ENCODE peak calls at places on chromosomes 1 and 21, in four cellular contexts. One of them, this sample, is unnamed.

GRCh38 chr1:11751087-11751486 is 10.9 kb upstream of the C1orf167 start:
- DNase-seq in K562: no peak
- DNase-seq in A549: no peak
- DNase-seq in HepG2: no peak
- DNase-seq in this sample: no peak

GRCh38 chr1:209601809-209602657 is 18.5 kb downstream of the CAMK1G start:
- DNase-seq in K562: no peak
- DNase-seq in A549: peak; percentile 55
- DNase-seq in HepG2: peak; percentile 3
- DNase-seq in this sample: peak; percentile 37

GRCh38 chr1:99782920-99783319 is 16.5 kb upstream of the FRRS1 start:
- DNase-seq in A549: no peak
- DNase-seq in K562: no peak
- DNase-seq in HepG2: no peak
- DNase-seq in this sample: no peak

GRCh38 chr1:64516803-64517568 is 47.1 kb downstream of the CACHD1 start:
- DNase-seq in K562: no peak
- DNase-seq in HepG2: no peak
- DNase-seq in A549: no peak
- DNase-seq in this sample: no peak

GRCh38 chr1:43479414-43479813 is 25.7 kb upstream of the HYI start:
- DNase-seq in HepG2: no peak
- DNase-seq in K562: no peak
- DNase-seq in A549: no peak
- DNase-seq in this sample: no peak

GRCh38 chr1:200388791-200389190 is 21.0 kb downstream of the ZNF281 start:
- DNase-seq in K562: no peak
- DNase-seq in HepG2: no peak
- DNase-seq in A549: no peak
- DNase-seq in this sample: no peak

GRCh38 chr1:16122361-16122881 is 33.4 kb downstream of the EPHA2 start:
- DNase-seq in A549: no peak
- DNase-seq in HepG2: no peak
- DNase-seq in K562: no peak
- DNase-seq in this sample: no peak

GRCh38 chr1:107748529-107748928 is 216.5 kb downstream of the VAV3 start:
- DNase-seq in HepG2: peak; percentile 32
- DNase-seq in K562: no peak
- DNase-seq in A549: peak; percentile 3
- DNase-seq in this sample: no peak

GRCh38 chr21:26385721-26386120 is 187.4 kb downstream of the CYYR1 start:
- DNase-seq in A549: no peak
- DNase-seq in HepG2: no peak
- DNase-seq in K562: no peak
- DNase-seq in this sample: no peak

GRCh38 chr1:63615809-63616420 is 22.7 kb downstream of the PGM1 start:
- DNase-seq in HepG2: peak; percentile 67
- DNase-seq in A549: peak; percentile 38
- DNase-seq in K562: peak; percentile 72
- DNase-seq in this sample: peak; percentile 58

GRCh38 chr1:213269829-213270228 is 218.8 kb downstream of the RPS6KC1 start:
- DNase-seq in K562: no peak
- DNase-seq in HepG2: no peak
- DNase-seq in A549: no peak
- DNase-seq in this sample: no peak

GRCh38 chr1:221468556-221468955 is 273.3 kb downstream of the DUSP10 start:
- DNase-seq in K562: no peak
- DNase-seq in A549: no peak
- DNase-seq in HepG2: no peak
- DNase-seq in this sample: no peak

DNA sequence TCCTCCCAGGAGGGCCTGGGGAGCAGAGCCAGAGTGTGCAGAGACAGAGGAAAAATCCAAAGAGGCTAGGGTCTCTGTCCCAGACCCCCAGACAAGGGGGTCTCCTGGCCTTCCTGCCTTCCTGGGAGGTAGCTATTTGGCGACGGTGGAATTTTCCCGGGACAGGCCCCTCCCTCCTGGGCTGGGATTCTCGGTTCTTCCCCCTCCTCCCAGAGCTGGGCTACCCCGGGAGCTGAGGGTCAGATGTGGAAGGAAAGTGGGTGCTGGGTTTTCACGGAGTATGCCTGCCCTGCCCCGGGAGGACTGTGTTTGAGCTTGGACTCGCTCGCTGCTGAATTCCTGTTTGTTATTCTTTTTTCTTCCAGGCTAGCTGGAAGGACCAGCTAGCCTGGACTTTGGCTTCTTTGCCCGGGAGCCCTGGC is 770 bp downstream of the AMPD2 start:
- DNase-seq in A549: peak; percentile 69
- DNase-seq in K562: peak; percentile 57
- DNase-seq in HepG2: no peak
- DNase-seq in this sample: no peak
- TF ChIP-seq NR3C1 in A549: no peak
- TF ChIP-seq NR3C1 in K562: no peak
- TF ChIP-seq NR3C1 in HepG2: no peak
- TF ChIP-seq NR3C1 in this sample: no peak

GRCh38 chr1:219931033-219931432 is 2.7 kb upstream of the SLC30A10 start:
- DNase-seq in HepG2: no peak
- DNase-seq in A549: no peak
- DNase-seq in K562: no peak
- DNase-seq in this sample: no peak
- TF ChIP-seq NR3C1 in HepG2: no peak
- TF ChIP-seq NR3C1 in A549: no peak
- TF ChIP-seq NR3C1 in K562: no peak
- TF ChIP-seq NR3C1 in this sample: no peak

GRCh38 chr1:235864965-235865525 is 1.7 kb downstream of the LYST start:
- DNase-seq in K562: no peak
- DNase-seq in A549: no peak
- DNase-seq in HepG2: no peak
- DNase-seq in this sample: no peak

GRCh38 chr1:235866913-235867850 is 476 bp upstream of the LYST start:
- DNase-seq in A549: peak; percentile 83
- DNase-seq in K562: peak; percentile 100
- DNase-seq in HepG2: peak; percentile 82
- DNase-seq in this sample: peak; percentile 98

GRCh38 chr1:235865565-235866206 is 1.0 kb downstream of the LYST start:
- DNase-seq in A549: no peak
- DNase-seq in K562: no peak
- DNase-seq in HepG2: no peak
- DNase-seq in this sample: no peak

GRCh38 chr1:235867903-235868469 is 1.3 kb upstream of the LYST start:
- DNase-seq in A549: no peak
- DNase-seq in HepG2: no peak
- DNase-seq in K562: no peak
- DNase-seq in this sample: no peak

GRCh38 chr1:235866207-235866912 is at the start of gene LYST:
- DNase-seq in HepG2: peak; percentile 51
- DNase-seq in A549: peak; percentile 66
- DNase-seq in K562: peak; percentile 40
- DNase-seq in this sample: peak; percentile 42
- TF ChIP-seq NR3C1 in HepG2: no peak
- TF ChIP-seq NR3C1 in A549: no peak
- TF ChIP-seq NR3C1 in K562: no peak
- TF ChIP-seq NR3C1 in this sample: no peak

GRCh38 chr1:6111991-6112689 is 66.5 kb downstream of the KCNAB2 start:
- DNase-seq in HepG2: no peak
- DNase-seq in K562: no peak
- DNase-seq in A549: no peak
- DNase-seq in this sample: peak; percentile 11

GRCh38 chr1:6110326-6110725 is 64.6 kb downstream of the KCNAB2 start:
- DNase-seq in HepG2: no peak
- DNase-seq in K562: no peak
- DNase-seq in A549: no peak
- DNase-seq in this sample: peak; percentile 4

GRCh38 chr1:6112690-6113005 is 67.0 kb downstream of the KCNAB2 start:
- DNase-seq in A549: no peak
- DNase-seq in K562: no peak
- DNase-seq in HepG2: no peak
- DNase-seq in this sample: no peak

GRCh38 chr1:6113116-6113515 is 67.0 kb downstream of the CHD5 start:
- DNase-seq in K562: no peak
- DNase-seq in A549: no peak
- DNase-seq in HepG2: no peak
- DNase-seq in this sample: peak; percentile 5

GRCh38 chr1:6111571-6111970 is 65.9 kb downstream of the KCNAB2 start:
- DNase-seq in HepG2: no peak
- DNase-seq in A549: no peak
- DNase-seq in K562: no peak
- DNase-seq in this sample: peak; percentile 7
- TF ChIP-seq NR3C1 in HepG2: no peak
- TF ChIP-seq NR3C1 in A549: no peak
- TF ChIP-seq NR3C1 in K562: no peak
- TF ChIP-seq NR3C1 in this sample: no peak

GRCh38 chr1:145961109-145961424 is 3.2 kb upstream of the LIX1L start:
- DNase-seq in K562: no peak
- DNase-seq in HepG2: no peak
- DNase-seq in A549: no peak
- DNase-seq in this sample: no peak

GRCh38 chr1:145959333-145959732 is 1.5 kb upstream of the LIX1L start:
- DNase-seq in HepG2: no peak
- DNase-seq in K562: no peak
- DNase-seq in A549: no peak
- DNase-seq in this sample: no peak

GRCh38 chr1:145961425-145962156 is 2.8 kb downstream of the ANKRD34A start:
- DNase-seq in K562: peak; percentile 42
- DNase-seq in A549: no peak
- DNase-seq in HepG2: no peak
- DNase-seq in this sample: peak; percentile 43

GRCh38 chr1:145959957-145960467 is 2.2 kb upstream of the LIX1L start:
- DNase-seq in A549: no peak
- DNase-seq in HepG2: no peak
- DNase-seq in K562: no peak
- DNase-seq in this sample: no peak

GRCh38 chr1:145960468-145961108 is 2.8 kb upstream of the LIX1L start:
- DNase-seq in A549: peak; percentile 91
- DNase-seq in HepG2: peak; percentile 56
- DNase-seq in K562: no peak
- DNase-seq in this sample: peak; percentile 90
- TF ChIP-seq NR3C1 in A549: no peak
- TF ChIP-seq NR3C1 in HepG2: no peak
- TF ChIP-seq NR3C1 in K562: no peak
- TF ChIP-seq NR3C1 in this sample: no peak

DNA sequence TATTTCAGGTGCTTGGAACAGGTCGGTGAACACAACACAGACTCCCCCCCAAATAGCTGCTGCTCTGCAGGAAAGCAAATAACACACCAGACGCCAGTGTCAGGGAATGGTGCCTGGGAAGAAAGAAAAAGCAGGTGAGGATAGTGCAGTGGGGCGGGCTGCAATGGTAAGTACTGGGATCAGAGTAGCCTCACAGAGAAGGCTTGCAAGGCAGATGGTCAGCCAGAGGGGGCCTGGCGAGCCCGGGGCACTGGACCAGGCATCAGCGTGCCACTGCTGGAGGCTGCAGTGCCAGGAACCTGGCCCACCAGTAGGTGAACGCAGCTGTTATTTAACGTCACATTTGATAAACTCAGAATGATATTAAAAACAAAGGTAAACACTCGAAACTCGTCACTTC is 60.0 kb downstream of the POFUT2 start:
- DNase-seq in K562: no peak
- DNase-seq in HepG2: no peak
- DNase-seq in A549: no peak
- DNase-seq in this sample: no peak
- TF ChIP-seq NR3C1 in K562: no peak
- TF ChIP-seq NR3C1 in HepG2: no peak
- TF ChIP-seq NR3C1 in A549: no peak
- TF ChIP-seq NR3C1 in this sample: no peak